ENCODE peak calls at places on chromosomes 1 and 21, in seven cellular contexts. One of them, this sample, is unnamed.

GRCh38 chr1:22673486-22674409 is 20.7 kb downstream of the C1QB start:
- DNase-seq in K562: peak
- DNase-seq in GM12892: no peak
- DNase-seq in H1: peak
- DNase-seq in SK-N-SH: peak
- DNase-seq in GM12878: no peak
- DNase-seq in HepG2: peak
- DNase-seq in this sample: peak

GRCh38 chr1:30327370-30328099 is 395.9 kb downstream of the MATN1 start:
- DNase-seq in K562: no peak
- DNase-seq in GM12892: no peak
- DNase-seq in H1: peak
- DNase-seq in SK-N-SH: no peak
- DNase-seq in GM12878: no peak
- DNase-seq in HepG2: no peak
- DNase-seq in this sample: no peak

GRCh38 chr1:61388586-61388985 is 306.2 kb downstream of the NFIA start:
- DNase-seq in K562: no peak
- DNase-seq in GM12892: no peak
- DNase-seq in H1: no peak
- DNase-seq in SK-N-SH: no peak
- DNase-seq in GM12878: no peak
- DNase-seq in HepG2: no peak
- DNase-seq in this sample: no peak

GRCh38 chr1:85584264-85584781 is 3.8 kb downstream of the CCN1 start:
- DNase-seq in K562: no peak
- DNase-seq in GM12892: no peak
- DNase-seq in H1: peak
- DNase-seq in SK-N-SH: no peak
- DNase-seq in GM12878: no peak
- DNase-seq in HepG2: peak
- DNase-seq in this sample: no peak

GRCh38 chr1:26705788-26706237 is 10.0 kb downstream of the ARID1A start:
- DNase-seq in K562: no peak
- DNase-seq in GM12892: no peak
- DNase-seq in H1: no peak
- DNase-seq in SK-N-SH: no peak
- DNase-seq in GM12878: no peak
- DNase-seq in HepG2: peak
- DNase-seq in this sample: no peak

GRCh38 chr1:58162952-58163550 is 383.5 kb downstream of the OMA1 start:
- DNase-seq in K562: peak
- DNase-seq in GM12892: no peak
- DNase-seq in H1: peak
- DNase-seq in SK-N-SH: peak
- DNase-seq in GM12878: no peak
- DNase-seq in HepG2: peak
- DNase-seq in this sample: no peak

GRCh38 chr1:91883470-91883869 is 2.5 kb downstream of the TGFBR3 start:
- DNase-seq in K562: peak
- DNase-seq in GM12892: no peak
- DNase-seq in H1: no peak
- DNase-seq in SK-N-SH: peak
- DNase-seq in GM12878: no peak
- DNase-seq in HepG2: peak
- DNase-seq in this sample: no peak

GRCh38 chr1:214332950-214333798 is 52.2 kb downstream of the SMYD2 start:
- DNase-seq in K562: peak
- DNase-seq in GM12892: peak
- DNase-seq in H1: peak
- DNase-seq in SK-N-SH: peak
- DNase-seq in GM12878: no peak
- DNase-seq in HepG2: peak
- DNase-seq in this sample: peak

GRCh38 chr1:27150641-27151040 is 4.3 kb downstream of the SLC9A1 start:
- DNase-seq in K562: no peak
- DNase-seq in GM12892: no peak
- DNase-seq in H1: no peak
- DNase-seq in SK-N-SH: no peak
- DNase-seq in GM12878: no peak
- DNase-seq in HepG2: no peak
- DNase-seq in this sample: no peak

GRCh38 chr1:234467821-234468220 is 11.2 kb downstream of the TARBP1 start:
- DNase-seq in K562: no peak
- DNase-seq in GM12892: no peak
- DNase-seq in H1: no peak
- DNase-seq in SK-N-SH: no peak
- DNase-seq in GM12878: no peak
- DNase-seq in HepG2: no peak
- DNase-seq in this sample: no peak

GRCh38 chr1:115411388-115412063 is 73.5 kb upstream of the NGF start:
- DNase-seq in K562: no peak
- DNase-seq in GM12892: no peak
- DNase-seq in H1: no peak
- DNase-seq in SK-N-SH: no peak
- DNase-seq in GM12878: no peak
- DNase-seq in HepG2: no peak
- DNase-seq in this sample: no peak

GRCh38 chr1:81949421-81949820 is 148.7 kb downstream of the ADGRL2 start:
- DNase-seq in K562: no peak
- DNase-seq in GM12892: no peak
- DNase-seq in H1: no peak
- DNase-seq in SK-N-SH: no peak
- DNase-seq in GM12878: no peak
- DNase-seq in HepG2: no peak
- DNase-seq in this sample: no peak

DNA sequence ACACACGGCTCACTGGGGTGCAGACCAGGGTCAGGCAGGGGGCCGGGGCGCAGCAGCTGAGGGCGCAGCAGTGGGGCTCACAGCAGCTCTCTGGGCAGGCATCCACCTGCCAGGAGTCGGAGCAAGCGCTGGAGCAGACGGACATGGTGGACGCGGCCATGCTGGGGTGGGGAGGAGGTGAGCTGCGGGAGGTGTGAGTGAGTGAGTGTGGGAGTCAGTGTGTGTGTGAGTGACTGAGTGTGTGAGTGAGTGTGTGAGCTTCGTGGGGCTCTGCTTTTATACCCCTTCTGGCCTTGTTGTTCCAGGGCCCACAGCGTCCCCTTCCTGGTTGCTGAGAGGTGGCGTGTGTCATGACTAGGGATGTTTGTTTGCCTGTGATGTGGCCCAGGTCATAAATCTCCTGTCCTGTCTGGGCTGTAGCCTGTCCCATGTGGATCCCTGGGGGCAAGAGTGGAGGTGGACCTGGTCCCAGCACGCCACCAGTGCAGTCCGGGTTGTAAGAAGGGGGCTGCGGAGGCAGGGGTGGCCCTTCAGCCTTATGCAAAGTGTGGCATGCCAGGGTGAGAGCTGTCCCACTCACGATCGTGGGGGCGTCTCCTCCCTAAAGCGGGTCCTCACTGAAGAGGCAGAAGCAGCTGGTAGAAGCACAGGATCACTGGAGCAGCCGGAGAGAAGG is at the start of gene KRTAP10-1:
- DNase-seq in K562: no peak
- DNase-seq in GM12892: no peak
- DNase-seq in H1: no peak
- DNase-seq in SK-N-SH: no peak
- DNase-seq in GM12878: no peak
- DNase-seq in HepG2: no peak
- DNase-seq in this sample: no peak
- TF ChIP-seq TAF1 in K562: no peak
- TF ChIP-seq TAF1 in GM12892: no peak
- TF ChIP-seq TAF1 in H1: no peak
- TF ChIP-seq TAF1 in SK-N-SH: no peak
- TF ChIP-seq TAF1 in GM12878: no peak
- TF ChIP-seq TAF1 in HepG2: no peak
- TF ChIP-seq TAF1 in this sample: no peak

DNA sequence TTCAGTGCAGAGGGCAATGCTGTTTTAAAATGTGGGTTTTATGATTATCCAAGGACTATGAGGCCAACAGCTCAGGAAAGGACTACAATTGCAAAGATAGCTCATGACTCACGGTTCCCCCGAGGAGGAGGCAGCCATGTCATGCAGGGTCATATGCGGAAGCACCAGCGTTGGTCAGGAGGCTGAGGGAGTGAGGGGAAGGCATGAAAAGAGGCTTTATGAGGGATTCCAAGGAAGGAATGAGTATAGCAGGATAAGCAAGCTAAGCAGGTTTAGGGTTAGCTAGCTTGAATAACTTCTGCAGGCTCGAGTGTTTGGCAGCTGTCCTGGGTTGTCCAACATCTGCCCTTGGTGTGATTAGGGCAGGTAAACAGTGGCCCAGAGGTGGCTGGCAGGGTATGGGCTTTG is 495.1 kb downstream of the SETD4 start:
- DNase-seq in K562: peak
- DNase-seq in GM12892: no peak
- DNase-seq in H1: no peak
- DNase-seq in SK-N-SH: no peak
- DNase-seq in GM12878: no peak
- DNase-seq in HepG2: no peak
- DNase-seq in this sample: no peak
- TF ChIP-seq TAF1 in K562: no peak
- TF ChIP-seq TAF1 in GM12892: no peak
- TF ChIP-seq TAF1 in H1: no peak
- TF ChIP-seq TAF1 in SK-N-SH: no peak
- TF ChIP-seq TAF1 in GM12878: no peak
- TF ChIP-seq TAF1 in HepG2: no peak
- TF ChIP-seq TAF1 in this sample: no peak

DNA sequence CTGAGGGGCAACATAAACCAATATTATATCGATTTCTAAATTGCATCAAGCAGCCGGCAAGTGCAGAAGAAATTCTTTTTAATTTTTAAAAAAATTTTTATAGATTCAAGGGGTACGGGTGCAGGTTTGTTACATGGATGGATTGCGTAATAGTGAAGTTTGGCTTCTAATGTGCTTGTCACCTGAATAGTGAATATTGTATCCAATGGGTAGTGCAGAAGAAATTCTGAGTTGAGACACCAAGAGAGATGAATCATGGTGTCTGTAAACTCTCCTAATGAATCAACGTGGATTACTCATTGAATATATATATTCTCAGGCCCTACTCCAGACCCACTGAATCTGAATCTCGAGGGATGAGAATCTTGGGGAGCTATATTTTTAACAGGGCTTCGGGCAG is 253.7 kb upstream of the FOXD3 start:
- DNase-seq in K562: no peak
- DNase-seq in GM12892: no peak
- DNase-seq in H1: no peak
- DNase-seq in SK-N-SH: no peak
- DNase-seq in GM12878: no peak
- DNase-seq in HepG2: no peak
- DNase-seq in this sample: no peak
- TF ChIP-seq TAF1 in K562: no peak
- TF ChIP-seq TAF1 in GM12892: no peak
- TF ChIP-seq TAF1 in H1: no peak
- TF ChIP-seq TAF1 in SK-N-SH: no peak
- TF ChIP-seq TAF1 in GM12878: no peak
- TF ChIP-seq TAF1 in HepG2: no peak
- TF ChIP-seq TAF1 in this sample: no peak

GRCh38 chr1:231776006-231776707 is 149.6 kb downstream of the DISC1 start:
- DNase-seq in K562: no peak
- DNase-seq in GM12892: no peak
- DNase-seq in H1: no peak
- DNase-seq in SK-N-SH: no peak
- DNase-seq in GM12878: no peak
- DNase-seq in HepG2: no peak
- DNase-seq in this sample: no peak
- TF ChIP-seq TAF1 in K562: no peak
- TF ChIP-seq TAF1 in GM12892: no peak
- TF ChIP-seq TAF1 in H1: no peak
- TF ChIP-seq TAF1 in SK-N-SH: no peak
- TF ChIP-seq TAF1 in GM12878: no peak
- TF ChIP-seq TAF1 in HepG2: no peak
- TF ChIP-seq TAF1 in this sample: no peak

GRCh38 chr1:171712341-171712740 is 29.5 kb downstream of the VAMP4 start:
- DNase-seq in K562: no peak
- DNase-seq in GM12892: no peak
- DNase-seq in H1: no peak
- DNase-seq in SK-N-SH: no peak
- DNase-seq in GM12878: no peak
- DNase-seq in HepG2: no peak
- DNase-seq in this sample: no peak
- TF ChIP-seq TAF1 in K562: no peak
- TF ChIP-seq TAF1 in GM12892: no peak
- TF ChIP-seq TAF1 in H1: no peak
- TF ChIP-seq TAF1 in SK-N-SH: no peak
- TF ChIP-seq TAF1 in GM12878: no peak
- TF ChIP-seq TAF1 in HepG2: no peak
- TF ChIP-seq TAF1 in this sample: no peak

This sample was measured in GM12891.